ENCODE peak calls at places on chromosomes 7 and 10, in six cellular contexts. F, Y, A, B, X and J are unnamed samples.

GRCh38 chr7:81816312-81816711 is 46.5 kb upstream of the HGF start:
- DNase-seq in Y (no peak), F (no peak), A (no peak), X (no peak), B (no peak), J (no peak)

GRCh38 chr10:101311440-101312067 is 42.4 kb upstream of the BTRC start:
- DNase-seq in Y (peak), A (no peak), B (no peak), X (no peak), F (no peak), J (no peak)

GRCh38 chr10:6054884-6055283 is 7.3 kb downstream of the IL2RA start:
- DNase-seq in F (no peak), Y (no peak), A (no peak), B (no peak), X (no peak), J (no peak)

GRCh38 chr7:112336261-112336660 is 114.0 kb upstream of the IFRD1 start:
- DNase-seq in B (no peak), F (no peak), Y (no peak), A (no peak), X (no peak), J (no peak)

GRCh38 chr7:131554880-131555516 is 1.4 kb downstream of the PODXL start:
- DNase-seq in X (no peak), B (no peak), F (no peak), A (no peak), Y (no peak), J (no peak)

GRCh38 chr10:13340626-13341370 is 7.3 kb downstream of the SEPHS1 start:
- DNase-seq in A (no peak), F (peak), Y (no peak), X (no peak), B (no peak), J (peak)

GRCh38 chr10:74753295-74754211 is 72.8 kb upstream of the KAT6B start:
- DNase-seq in X (peak), A (peak), Y (no peak), F (no peak), B (no peak), J (no peak)

GRCh38 chr7:16129431-16130126 is 291.8 kb downstream of the CRPPA start:
- DNase-seq in Y (peak), A (peak), B (peak), X (no peak), F (no peak), J (no peak)

GRCh38 chr7:55140221-55140980 is 121.6 kb downstream of the EGFR start:
- DNase-seq in X (no peak), B (peak), A (no peak), F (no peak), Y (peak), J (peak)

GRCh38 chr10:64091889-64092288 is 570.7 kb downstream of the REEP3 start:
- DNase-seq in F (no peak), B (no peak), Y (peak), X (no peak), A (no peak), J (no peak)

GRCh38 chr7:69232445-69233376 is 365.6 kb upstream of the AUTS2 start:
- DNase-seq in B (no peak), Y (no peak), A (no peak), F (no peak), X (no peak), J (no peak)

GRCh38 chr10:80500572-80501380 is 36.9 kb upstream of the SH2D4B start:
- DNase-seq in A (no peak), X (no peak), Y (peak), F (peak), B (no peak), J (no peak)

GRCh38 chr7:115329006-115329405 is 407.1 kb downstream of the MDFIC start:
- DNase-seq in Y (no peak), X (no peak), A (no peak), B (no peak), F (no peak), J (no peak)

GRCh38 chr10:46286991-46287693 is at the start of gene ANTXRL:
- DNase-seq in B (no peak), X (no peak), A (no peak), Y (no peak), F (no peak), J (no peak)

GRCh38 chr10:23192741-23193434 is 776 bp downstream of the PTF1A start:
- DNase-seq in A (no peak), Y (no peak), X (no peak), B (no peak), F (no peak), J (no peak)

GRCh38 chr10:101282937-101283336 is 53.7 kb upstream of the LBX1 start:
- DNase-seq in X (no peak), B (no peak), Y (no peak), A (no peak), F (no peak), J (no peak)

GRCh38 chr7:87216701-87217508 is 2.6 kb downstream of the TMEM243 start:
- DNase-seq in X (no peak), F (peak), Y (no peak), B (no peak), A (no peak), J (peak)

GRCh38 chr10:104323721-104324686 is 14.3 kb downstream of the ITPRIP start:
- DNase-seq in X (no peak), A (no peak), F (no peak), Y (no peak), B (no peak), J (no peak)

GRCh38 chr10:44510716-44511115 is 125.8 kb upstream of the CXCL12 start:
- DNase-seq in F (no peak), Y (peak), A (peak), X (no peak), B (no peak), J (no peak)

GRCh38 chr7:155489862-155490696 is 32.1 kb downstream of the EN2 start:
- DNase-seq in B (no peak), Y (peak), F (no peak), X (no peak), A (no peak), J (no peak)

GRCh38 chr10:59674211-59674836 is 35.3 kb downstream of the SLC16A9 start:
- DNase-seq in Y (peak), X (peak), F (no peak), B (peak), A (peak), J (no peak)

GRCh38 chr7:3168869-3169268 is 125.2 kb upstream of the CARD11 start:
- DNase-seq in B (no peak), A (no peak), F (no peak), Y (no peak), X (no peak), J (no peak)

GRCh38 chr10:130790339-130790738 is 521.2 kb downstream of the TCERG1L start:
- DNase-seq in X (no peak), F (no peak), B (no peak), Y (no peak), A (peak), J (no peak)

GRCh38 chr7:151550601-151551286 is 31.0 kb upstream of the RHEB start:
- DNase-seq in X (no peak), Y (peak), F (no peak), B (peak), A (peak), J (no peak)

GRCh38 chr7:143363011-143363937 is 761 bp upstream of the FAM131B start:
- DNase-seq in X (no peak), A (no peak), F (no peak), Y (no peak), B (no peak), J (no peak)

GRCh38 chr10:121843379-121843778 is 84.5 kb downstream of the ATE1 start:
- DNase-seq in A (no peak), X (no peak), Y (no peak), F (no peak), B (no peak), J (no peak)

GRCh38 chr10:133161486-133162051 is 1.6 kb downstream of the KNDC1 start:
- DNase-seq in A (no peak), F (no peak), B (no peak), X (peak), Y (no peak), J (no peak)

GRCh38 chr10:28716748-28717147 is 39.4 kb downstream of the BAMBI start:
- DNase-seq in A (peak), B (no peak), F (no peak), X (no peak), Y (no peak), J (no peak)

GRCh38 chr7:80654887-80655340 is 16.5 kb downstream of the CD36 start:
- DNase-seq in X (no peak), F (no peak), Y (no peak), B (no peak), A (no peak), J (no peak)

GRCh38 chr10:80900661-80901060 is 363.0 kb downstream of the SH2D4B start:
- DNase-seq in F (no peak), B (no peak), Y (no peak), X (no peak), A (no peak), J (no peak)

GRCh38 chr10:117260094-117260493 is 19.2 kb downstream of the SLC18A2 start:
- DNase-seq in B (no peak), A (no peak), F (no peak), Y (no peak), X (no peak), J (no peak)

GRCh38 chr7:138477581-138477980 is 17.5 kb downstream of the TRIM24 start:
- DNase-seq in X (no peak), A (peak), Y (no peak), F (no peak), B (no peak), J (no peak)

GRCh38 chr10:117462816-117463544 is 79.6 kb upstream of the EMX2 start:
- DNase-seq in B (no peak), F (no peak), X (no peak), A (no peak), Y (no peak), J (no peak)

GRCh38 chr10:22003111-22003963 is at the start of gene DNAJC1:
- DNase-seq in F (peak), A (peak), Y (peak), B (peak), X (peak), J (peak)
- TF ChIP-seq CTCF in F (no peak), A (no peak), Y (no peak), B (no peak), X (no peak), J (no peak)

GRCh38 chr10:124349993-124350280 is 68.8 kb downstream of the OAT start:
- DNase-seq in Y (no peak), B (no peak), F (no peak), X (no peak), A (no peak), J (no peak)

GRCh38 chr10:124349231-124349992 is 69.3 kb downstream of the OAT start:
- DNase-seq in X (no peak), B (no peak), F (no peak), Y (no peak), A (no peak), J (no peak)

GRCh38 chr10:124348801-124349200 is 69.9 kb downstream of the OAT start:
- DNase-seq in A (no peak), B (no peak), X (no peak), Y (no peak), F (no peak), J (no peak)

GRCh38 chr10:124346831-124347230 is 71.9 kb downstream of the OAT start:
- DNase-seq in B (no peak), F (no peak), X (no peak), A (no peak), Y (no peak), J (no peak)

DNA sequence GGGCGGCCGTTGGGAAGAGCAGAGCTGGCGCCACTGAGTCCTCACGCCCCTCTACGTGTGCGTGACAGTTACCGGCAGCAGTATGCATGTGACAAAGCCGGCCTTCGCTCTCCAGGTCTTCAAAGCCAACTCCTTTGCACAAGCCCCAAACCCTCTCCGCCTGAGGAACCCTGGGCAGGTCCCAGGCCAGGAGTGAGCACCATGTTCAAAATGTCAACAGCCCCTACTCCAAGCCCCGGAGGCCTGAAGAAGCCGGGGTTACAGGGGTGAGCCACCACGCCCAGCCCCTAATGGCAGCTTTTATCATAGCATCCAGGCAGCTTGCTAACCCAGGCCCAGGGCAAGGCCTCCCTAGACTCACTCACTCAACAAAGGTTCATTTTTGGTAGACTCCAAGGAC is 70.8 kb downstream of the OAT start:
- DNase-seq in A (no peak), X (no peak), B (no peak), F (no peak), Y (no peak), J (no peak)
- TF ChIP-seq CTCF in A (no peak), X (no peak), B (no peak), F (peak), Y (peak), J (peak)

DNA sequence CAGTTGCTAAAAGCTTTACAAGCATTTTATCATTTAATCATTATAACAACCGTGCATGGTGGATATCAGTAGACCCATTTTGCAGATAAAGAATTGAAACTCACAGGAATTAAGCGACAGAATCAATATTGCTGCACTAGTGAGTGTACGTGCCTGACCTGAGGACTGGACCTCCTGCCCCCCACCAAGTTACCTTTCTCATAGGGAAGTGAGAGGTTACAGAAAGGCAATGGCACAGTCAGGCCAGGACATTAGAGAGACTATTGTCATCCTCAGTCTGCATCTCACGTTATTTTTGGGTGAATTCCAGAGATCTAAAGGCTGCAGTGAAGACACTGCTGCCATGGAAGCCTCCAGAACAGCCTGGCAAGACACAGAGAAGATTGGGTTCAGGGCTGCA is 80.9 kb downstream of the WDFY4 start:
- DNase-seq in F (no peak), A (no peak), Y (no peak), X (no peak), B (no peak), J (no peak)
- TF ChIP-seq CTCF in F (no peak), A (no peak), Y (no peak), X (no peak), B (no peak), J (no peak)

GRCh38 chr10:78749200-78749599 is 319.6 kb upstream of the ZMIZ1 start:
- DNase-seq in B (no peak), A (no peak), X (no peak), F (no peak), Y (no peak), J (no peak)

GRCh38 chr10:78752251-78752650 is 316.5 kb upstream of the ZMIZ1 start:
- DNase-seq in F (no peak), A (no peak), Y (no peak), X (no peak), B (no peak), J (no peak)

GRCh38 chr10:78749898-78750297 is 318.9 kb upstream of the ZMIZ1 start:
- DNase-seq in A (peak), Y (no peak), X (no peak), B (no peak), F (no peak), J (no peak)

GRCh38 chr10:78751716-78752115 is 317.1 kb upstream of the ZMIZ1 start:
- DNase-seq in Y (no peak), A (no peak), F (no peak), B (no peak), X (no peak), J (no peak)

GRCh38 chr10:78750418-78750817 is 318.3 kb upstream of the ZMIZ1 start:
- DNase-seq in X (no peak), B (no peak), F (no peak), Y (no peak), A (no peak), J (no peak)
- TF ChIP-seq CTCF in X (no peak), B (no peak), F (no peak), Y (no peak), A (no peak), J (no peak)

GRCh38 chr10:79268100-79268670 is 79.1 kb upstream of the PPIF start:
- DNase-seq in F (no peak), B (no peak), X (no peak), A (peak), Y (no peak), J (no peak)

GRCh38 chr10:79266092-79266491 is 81.2 kb upstream of the PPIF start:
- DNase-seq in B (no peak), Y (no peak), X (no peak), A (no peak), F (no peak), J (no peak)

GRCh38 chr10:79266543-79267312 is 80.5 kb upstream of the PPIF start:
- DNase-seq in A (peak), X (peak), Y (peak), B (peak), F (peak), J (no peak)

GRCh38 chr10:79268717-79269116 is 78.6 kb upstream of the PPIF start:
- DNase-seq in X (no peak), A (no peak), F (no peak), B (no peak), Y (no peak), J (no peak)

GRCh38 chr10:79267449-79267848 is 79.8 kb upstream of the PPIF start:
- DNase-seq in A (no peak), B (no peak), F (no peak), Y (no peak), X (no peak), J (no peak)
- TF ChIP-seq CTCF in A (no peak), B (peak), F (peak), Y (no peak), X (no peak), J (peak)

DNA sequence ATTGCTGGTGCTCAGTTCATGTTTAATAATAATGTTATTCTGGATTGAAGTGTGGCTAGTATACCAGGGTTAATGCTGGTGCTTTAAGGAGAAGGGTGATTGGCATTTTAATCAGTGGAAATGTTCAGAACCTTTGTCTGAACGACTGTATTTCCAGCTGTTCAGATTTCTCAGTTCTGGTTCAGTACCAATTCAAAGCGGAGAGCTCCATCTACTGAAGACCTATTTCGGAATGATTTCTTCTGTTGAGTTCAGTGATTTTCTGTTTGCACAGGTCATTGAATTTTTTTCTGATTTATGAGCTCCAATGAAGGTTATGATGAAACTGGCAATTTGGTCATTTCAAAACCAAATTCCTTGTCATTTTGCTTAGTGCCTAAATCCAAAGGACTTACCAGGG is 160.1 kb downstream of the EXOC4 start:
- DNase-seq in X (no peak), F (no peak), Y (peak), A (no peak), B (no peak), J (no peak)
- TF ChIP-seq CTCF in X (no peak), F (no peak), Y (no peak), A (no peak), B (no peak), J (no peak)

GRCh38 chr7:113917840-113918239 is 969 bp downstream of the PPP1R3A start:
- DNase-seq in Y (no peak), A (no peak), B (no peak), X (no peak), F (no peak), J (no peak)

GRCh38 chr7:113921363-113921762 is 2.6 kb upstream of the PPP1R3A start:
- DNase-seq in A (no peak), B (peak), F (no peak), X (no peak), Y (no peak), J (no peak)

GRCh38 chr7:113918946-113919345 is at the start of gene PPP1R3A:
- DNase-seq in Y (no peak), X (no peak), A (no peak), B (no peak), F (no peak), J (no peak)

GRCh38 chr7:113922049-113922448 is 3.2 kb upstream of the PPP1R3A start:
- DNase-seq in B (no peak), A (no peak), X (no peak), F (no peak), Y (no peak), J (no peak)
- TF ChIP-seq CTCF in B (no peak), A (no peak), X (no peak), F (no peak), Y (no peak), J (no peak)